ENCODE peak calls at places on chromosomes 16 and 17, in five cellular contexts. F is IMR-90, H is brain microvascular endothelial cell, B is heart right ventricle, U is pancreas. V is an unnamed sample.

GRCh38 chr16:27285676-27286196 is 17.2 kb upstream of the NSMCE1 start:
- DNase-seq in H (no peak), F (no peak), U (peak; percentile 35), B (peak; percentile 23), V (no peak)

GRCh38 chr16:22075776-22076175 is 16.6 kb upstream of the VWA3A start:
- DNase-seq in H (no peak), B (no peak), U (no peak), F (peak; percentile 19), V (no peak)

GRCh38 chr17:73991260-73991659 is 212.2 kb upstream of the RPL38 start:
- DNase-seq in U (no peak), F (no peak), B (no peak), H (no peak), V (no peak)

GRCh38 chr17:73833779-73834613 is 189.8 kb upstream of the SDK2 start:
- DNase-seq in U (no peak), H (no peak), F (no peak), B (no peak), V (no peak)

GRCh38 chr17:539048-539447 is 175.6 kb downstream of the VPS53 start:
- DNase-seq in B (no peak), F (no peak), H (no peak), U (no peak), V (no peak)

GRCh38 chr17:34436607-34437006 is 73.6 kb upstream of the CCL1 start:
- DNase-seq in B (no peak), F (no peak), H (no peak), U (no peak), V (no peak)

GRCh38 chr17:78669975-78670518 is 92.9 kb upstream of the DNAH17 start:
- DNase-seq in U (no peak), H (no peak), F (no peak), B (no peak), V (no peak)

GRCh38 chr16:69607674-69608073 is 41.9 kb downstream of the NFAT5 start:
- DNase-seq in H (no peak), U (no peak), B (no peak), F (no peak), V (no peak)

GRCh38 chr16:1445518-1446197 is 1.3 kb upstream of the CCDC154 start:
- DNase-seq in B (no peak), H (no peak), U (no peak), F (no peak), V (no peak)

GRCh38 chr16:82280867-82281266 is 110.8 kb upstream of the MPHOSPH6 start:
- DNase-seq in U (no peak), B (no peak), H (no peak), F (no peak), V (no peak)

GRCh38 chr16:10923650-10924214 is 18.5 kb downstream of the DEXI start:
- DNase-seq in H (no peak), F (no peak), U (no peak), B (peak; percentile 75), V (no peak)

GRCh38 chr16:3983081-3983520 is 102.6 kb upstream of the CREBBP start:
- DNase-seq in B (peak; percentile 73), H (peak; percentile 34), U (peak; percentile 72), F (peak; percentile 69), V (peak; percentile 52)

GRCh38 chr17:10357768-10358167 is 15.0 kb downstream of the MYH13 start:
- DNase-seq in U (no peak), B (no peak), F (no peak), H (no peak), V (no peak)

GRCh38 chr16:29674188-29674587 is 4.8 kb upstream of the QPRT start:
- DNase-seq in B (peak; percentile 43), H (no peak), U (no peak), F (peak; percentile 40), V (no peak)

GRCh38 chr17:4858068-4858879 is 25.1 kb downstream of the MINK1 start:
- DNase-seq in H (no peak), B (peak; percentile 61), F (no peak), U (no peak), V (no peak)

GRCh38 chr17:44213403-44214229 is 5.9 kb downstream of the UBTF start:
- DNase-seq in B (no peak), H (no peak), U (no peak), F (no peak), V (no peak)

GRCh38 chr17:38572665-38573365 is 32.9 kb downstream of the SRCIN1 start:
- DNase-seq in B (no peak), H (no peak), F (no peak), U (no peak), V (no peak)

GRCh38 chr17:54969658-54970572 is 1.4 kb downstream of the STXBP4 start:
- DNase-seq in H (no peak), B (no peak), F (no peak), U (no peak), V (no peak)

GRCh38 chr17:52106638-52107261 is 51.8 kb downstream of the CA10 start:
- DNase-seq in H (peak; percentile 9), U (peak; percentile 25), F (no peak), B (peak; percentile 8), V (no peak)

GRCh38 chr17:77361986-77362620 is 221.3 kb downstream of the SEC14L1 start:
- DNase-seq in U (no peak), F (no peak), B (no peak), H (no peak), V (no peak)

GRCh38 chr16:30533748-30534367 is 800 bp downstream of the ZNF747 start:
- DNase-seq in F (no peak), H (no peak), U (no peak), B (no peak), V (no peak)

GRCh38 chr17:43341705-43342600 is 56.8 kb upstream of the ARL4D start:
- DNase-seq in H (peak; percentile 20), U (no peak), B (no peak), F (peak; percentile 74), V (no peak)

GRCh38 chr16:11312718-11313492 is 31.8 kb upstream of the PRM1 start:
- DNase-seq in F (peak; percentile 78), H (peak; percentile 23), U (peak; percentile 79), B (no peak), V (no peak)

GRCh38 chr17:6279659-6280058 is 155.3 kb downstream of the AIPL1 start:
- DNase-seq in F (no peak), B (no peak), H (no peak), U (no peak), V (peak; percentile 49)

GRCh38 chr16:13950821-13951547 is 31.0 kb downstream of the ERCC4 start:
- DNase-seq in U (no peak), F (no peak), H (no peak), B (no peak), V (no peak)

GRCh38 chr16:13940397-13940933 is 20.5 kb downstream of the ERCC4 start:
- DNase-seq in U (peak; percentile 72), F (no peak), B (no peak), H (no peak), V (no peak)

GRCh38 chr16:13945734-13946490 is 26.0 kb downstream of the ERCC4 start:
- DNase-seq in U (no peak), H (no peak), F (no peak), B (no peak), V (no peak)
- TF ChIP-seq CTCF in U (no peak), H (no peak), F (no peak), B (no peak), V (no peak)

GRCh38 chr16:78503501-78504110 is 404.2 kb downstream of the WWOX start:
- DNase-seq in B (peak; percentile 79), H (peak; percentile 65), F (peak; percentile 11), U (peak; percentile 40), V (peak; percentile 27)

GRCh38 chr16:78506372-78507193 is 407.1 kb downstream of the WWOX start:
- DNase-seq in H (no peak), B (no peak), F (no peak), U (no peak), V (no peak)

GRCh38 chr16:78507576-78507975 is 408.1 kb downstream of the WWOX start:
- DNase-seq in U (no peak), B (no peak), H (no peak), F (no peak), V (no peak)

GRCh38 chr16:78504391-78504945 is 405.0 kb downstream of the WWOX start:
- DNase-seq in F (no peak), H (no peak), U (no peak), B (no peak), V (no peak)

DNA sequence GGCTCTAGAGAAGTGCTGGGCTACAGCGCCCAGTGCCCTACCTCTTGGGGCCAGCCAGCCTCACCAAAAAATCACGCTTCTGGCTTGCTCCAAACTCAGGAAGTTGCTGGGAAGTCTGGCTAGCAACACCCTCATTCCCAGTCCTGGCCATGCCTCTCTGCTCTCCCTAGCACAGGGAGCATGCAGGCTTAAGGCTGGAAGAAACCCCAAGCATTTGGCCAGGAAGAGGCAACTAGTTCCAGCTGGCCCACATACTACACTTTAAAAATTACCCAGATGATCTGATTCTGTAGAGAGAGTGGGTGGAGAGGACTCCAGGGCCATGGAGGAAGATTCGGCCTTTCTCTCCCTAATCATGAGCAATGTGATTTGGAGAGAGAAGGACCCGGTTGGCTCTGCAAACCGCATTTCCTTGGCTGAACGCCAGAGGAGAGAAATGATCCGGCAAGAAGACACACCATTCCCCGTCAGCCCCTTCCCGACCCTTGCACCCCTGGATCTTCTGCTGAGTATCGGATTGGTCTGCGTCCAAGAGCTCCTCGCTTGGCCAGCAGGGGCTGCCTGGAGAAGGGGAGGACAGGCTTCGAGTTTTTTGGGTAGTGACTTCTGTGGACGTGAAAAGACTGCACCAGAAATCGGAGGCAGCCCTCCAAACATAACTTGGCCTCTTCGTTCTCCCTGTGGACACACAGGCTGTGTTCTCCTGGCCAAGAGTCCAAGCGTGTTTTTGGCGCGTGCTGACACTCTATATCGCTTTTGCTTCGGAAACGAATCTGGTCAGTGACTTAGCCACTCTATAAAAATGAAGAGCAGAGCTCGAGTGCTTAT is 406.3 kb downstream of the WWOX start:
- DNase-seq in F (no peak), U (peak; percentile 47), H (peak; percentile 1), B (peak; percentile 77), V (no peak)
- H3K4me3 ChIP-seq in F (no peak overlapping the region), U (no peak overlapping the region), H (no peak overlapping the region), B (peak overlapping the region; percentile 20), V (no peak overlapping the region)

DNA sequence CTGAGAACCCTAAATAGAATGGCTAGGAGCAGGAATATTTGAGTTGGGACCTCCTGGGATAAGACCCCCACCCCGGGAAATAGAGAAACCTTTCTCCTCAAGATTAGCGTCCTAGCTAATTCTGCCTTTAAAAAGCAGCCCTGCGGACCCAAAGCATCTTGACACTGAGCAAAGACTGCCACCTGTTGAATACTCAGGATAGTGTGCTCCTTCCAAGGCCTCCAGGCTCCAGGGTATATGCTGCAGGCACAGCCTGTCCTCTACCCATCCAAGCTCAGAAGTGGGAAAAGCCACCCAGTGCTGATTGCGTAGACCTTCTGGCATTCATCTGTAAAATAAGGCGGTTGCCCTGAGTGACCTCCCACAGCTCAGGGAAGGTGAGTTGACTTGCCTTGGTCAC is 456.2 kb upstream of the DYNLRB2 start:
- DNase-seq in U (peak; percentile 27), H (peak; percentile 68), F (no peak), B (peak; percentile 46), V (no peak)
- TF ChIP-seq CTCF in U (peak; percentile 41), H (peak; percentile 85), F (peak; percentile 33), B (peak; percentile 37), V (peak; percentile 85)

DNA sequence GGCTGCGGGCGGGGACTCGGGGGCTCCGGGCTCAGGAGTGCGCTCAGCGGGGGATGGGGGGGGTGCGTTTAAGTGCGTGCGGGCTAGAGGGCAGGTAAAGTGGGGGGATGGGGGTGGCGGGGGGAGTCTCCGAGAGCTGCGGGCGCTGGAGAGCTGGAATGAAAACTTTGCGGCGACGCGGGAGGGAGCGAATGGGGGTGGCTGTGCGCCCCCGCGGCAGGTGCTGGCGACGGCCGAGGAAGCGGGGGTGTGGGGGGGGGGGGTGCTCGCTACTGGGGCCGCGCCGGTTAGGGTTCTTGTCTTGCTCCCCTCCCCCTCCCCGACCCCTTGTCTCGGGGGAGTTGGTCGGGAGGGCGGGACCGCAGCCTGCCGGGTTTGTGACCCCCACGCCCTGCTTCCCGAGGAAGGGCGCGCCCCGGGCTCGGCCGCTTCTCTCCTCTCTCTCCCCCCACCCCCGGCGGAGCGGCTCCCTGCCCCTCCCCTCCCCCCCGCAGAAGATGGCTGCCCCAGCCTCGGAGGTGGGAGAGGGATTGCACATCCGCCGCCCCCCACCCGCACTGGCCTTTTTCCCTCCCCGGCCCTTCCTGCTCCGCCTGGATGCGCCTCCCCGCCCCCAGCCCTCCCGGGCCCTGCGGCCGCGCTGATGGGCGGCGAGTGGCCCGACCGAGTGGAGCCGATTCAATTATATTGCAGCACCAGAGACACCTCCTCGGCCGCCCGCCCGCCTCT is 651 bp downstream of the GSE1 start:
- DNase-seq in F (no peak), H (no peak), B (peak; percentile 81), U (peak; percentile 68), V (no peak)
- H3K4me3 ChIP-seq in F (peak overlapping the region; percentile 41), H (no peak overlapping the region), B (peak overlapping the region; percentile 65), U (peak overlapping the region; percentile 64), V (peak overlapping the region; percentile 79)